ENCODE peak calls at places on chromosomes 2 and 18, in seven cellular contexts. H is Panc1, J is stomach, W is spleen, F is GM23338, E is transverse colon, I is K562. S is an unnamed sample.

GRCh38 chr2:188326669-188327301 is 35.1 kb downstream of the GULP1 start:
- DNase-seq in H (no peak), J (no peak), E (no peak), W (no peak), I (peak), F (no peak), S (no peak)

GRCh38 chr18:21366896-21367295 is 124.9 kb downstream of the GREB1L start:
- DNase-seq in J (no peak), H (no peak), F (peak), I (no peak), W (no peak), E (no peak), S (no peak)

GRCh38 chr2:153595939-153596338 is 117.4 kb upstream of the RPRM start:
- DNase-seq in E (no peak), I (no peak), F (peak), W (no peak), J (peak), H (peak), S (no peak)

GRCh38 chr2:608297-608696 is 68.9 kb downstream of the TMEM18 start:
- DNase-seq in J (no peak), E (no peak), F (no peak), I (no peak), W (no peak), H (no peak), S (no peak)

GRCh38 chr2:11129598-11130449 is 25.4 kb upstream of the SLC66A3 start:
- DNase-seq in E (peak), I (peak), H (no peak), W (peak), J (peak), F (peak), S (peak)

GRCh38 chr2:54750040-54750439 is 26.6 kb downstream of the EML6 start:
- DNase-seq in I (no peak), J (no peak), F (no peak), H (no peak), W (no peak), E (no peak), S (no peak)

GRCh38 chr2:135744761-135745314 is 3.2 kb downstream of the UBXN4 start:
- DNase-seq in F (peak), J (no peak), I (peak), H (no peak), W (peak), E (no peak), S (no peak)

GRCh38 chr18:68520406-68521075 is 194.4 kb downstream of the TMX3 start:
- DNase-seq in H (no peak), F (no peak), I (no peak), W (no peak), E (no peak), J (no peak), S (no peak)

GRCh38 chr2:30428827-30429461 is 18.1 kb upstream of the LCLAT1 start:
- DNase-seq in F (no peak), W (no peak), E (no peak), J (no peak), I (no peak), H (no peak), S (no peak)

GRCh38 chr2:126994340-126994777 is 95.7 kb downstream of the TEX51 start:
- DNase-seq in W (no peak), I (peak), E (no peak), F (no peak), J (no peak), H (no peak), S (no peak)

GRCh38 chr2:231515603-231516002 is 14.6 kb downstream of the NMUR1 start:
- DNase-seq in F (no peak), J (no peak), I (peak), H (no peak), W (no peak), E (no peak), S (no peak)

GRCh38 chr2:78982638-78983330 is 42.7 kb upstream of the REG3G start:
- DNase-seq in J (no peak), I (no peak), E (no peak), H (no peak), W (no peak), F (no peak), S (no peak)

GRCh38 chr2:1641498-1641897 is 102.8 kb downstream of the PXDN start:
- DNase-seq in W (no peak), J (no peak), H (no peak), I (no peak), F (no peak), E (no peak), S (no peak)

GRCh38 chr2:168758970-168759820 is 43.2 kb upstream of the NOSTRIN start:
- DNase-seq in W (no peak), E (no peak), I (peak), H (no peak), F (peak), J (no peak), S (peak)

GRCh38 chr2:125313806-125314205 is 1288.7 kb downstream of the CNTNAP5 start:
- DNase-seq in H (no peak), E (no peak), F (peak), W (peak), J (no peak), I (no peak), S (no peak)

GRCh38 chr18:79068299-79068945 is 772 bp upstream of the ATP9B start:
- DNase-seq in W (peak), I (no peak), F (peak), H (no peak), E (no peak), J (no peak), S (no peak)

GRCh38 chr2:64177315-64177714 is 33.1 kb upstream of the PELI1 start:
- DNase-seq in J (no peak), W (no peak), H (no peak), E (no peak), F (no peak), I (no peak), S (no peak)

GRCh38 chr2:210199186-210199765 is 26.0 kb downstream of the ACADL start:
- DNase-seq in J (no peak), E (no peak), H (no peak), F (peak), W (no peak), I (peak), S (no peak)

GRCh38 chr2:32865399-32866068 is 81.2 kb upstream of the LTBP1 start:
- DNase-seq in H (peak), I (no peak), E (no peak), W (no peak), J (no peak), F (no peak), S (no peak)

GRCh38 chr2:70946832-70947442 is 11.2 kb downstream of the ATP6V1B1 start:
- DNase-seq in E (peak), J (peak), F (peak), H (peak), W (no peak), I (peak), S (no peak)

GRCh38 chr2:185279999-185280398 is 458.6 kb upstream of the FSIP2 start:
- DNase-seq in F (peak), J (no peak), I (no peak), H (no peak), E (no peak), W (no peak), S (no peak)

GRCh38 chr2:176461686-176462376 is 192.6 kb downstream of the MTX2 start:
- DNase-seq in I (no peak), W (no peak), J (no peak), H (no peak), E (no peak), F (no peak), S (no peak)

GRCh38 chr2:9627310-9627709 is 3.5 kb downstream of the YWHAQ start:
- DNase-seq in H (no peak), I (no peak), J (no peak), W (no peak), E (no peak), F (no peak), S (no peak)

GRCh38 chr2:110852541-110853263 is 120.3 kb downstream of the ACOXL start:
- DNase-seq in I (no peak), H (no peak), E (no peak), W (no peak), J (no peak), F (no peak), S (no peak)

GRCh38 chr2:239252433-239253200 is 148.2 kb downstream of the HDAC4 start:
- DNase-seq in J (no peak), W (peak), F (no peak), I (no peak), E (peak), H (no peak), S (no peak)
- TF ChIP-seq POLR2AphosphoS5 in J (no peak), W (peak), F (no peak), I (no peak), E (peak), H (no peak), S (no peak)

GRCh38 chr2:237732790-237733349 is 65.7 kb upstream of the RBM44 start:
- DNase-seq in W (no peak), E (no peak), H (no peak), F (peak), J (no peak), I (no peak), S (peak)

GRCh38 chr2:237732070-237732469 is 66.5 kb upstream of the RBM44 start:
- DNase-seq in W (no peak), E (no peak), I (no peak), H (no peak), J (no peak), F (no peak), S (no peak)

GRCh38 chr2:237735762-237736161 is 62.8 kb upstream of the RBM44 start:
- DNase-seq in W (no peak), H (no peak), J (no peak), F (no peak), I (no peak), E (no peak), S (peak)

GRCh38 chr2:237734905-237735623 is 63.5 kb upstream of the RBM44 start:
- DNase-seq in W (no peak), H (no peak), E (no peak), F (no peak), I (no peak), J (no peak), S (peak)

DNA sequence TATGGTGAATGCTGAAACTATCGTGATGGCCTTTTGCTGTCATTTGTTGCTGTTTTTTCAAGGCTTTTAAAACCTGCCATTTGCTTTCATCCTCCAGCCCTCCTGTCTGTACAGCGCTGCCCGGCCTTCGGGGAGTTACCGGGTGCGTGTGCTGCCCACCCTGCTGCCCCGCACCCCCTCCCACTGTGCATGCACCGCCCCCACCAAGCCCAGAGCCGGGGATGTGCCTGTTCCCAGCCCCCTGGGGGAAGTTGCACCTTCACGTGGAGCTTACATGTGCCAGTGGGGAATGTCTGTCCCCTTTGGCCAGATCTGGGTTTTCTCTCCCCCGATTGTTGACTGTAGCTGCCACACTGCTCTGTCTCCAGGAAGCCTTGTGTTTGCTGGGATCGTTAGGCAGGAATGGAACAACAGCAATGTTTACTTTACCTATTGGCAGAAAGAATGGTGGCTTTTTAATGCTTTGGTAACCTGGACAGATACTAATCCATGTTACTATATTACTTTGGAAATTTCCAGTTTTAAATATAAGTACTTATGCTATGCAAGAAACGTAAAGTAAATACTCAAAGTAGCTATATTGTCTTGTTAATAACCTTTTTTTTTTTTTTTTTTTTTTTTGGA is 64.8 kb upstream of the RBM44 start:
- DNase-seq in W (no peak), J (peak), I (no peak), H (no peak), E (no peak), F (peak), S (peak)
- TF ChIP-seq POLR2AphosphoS5 in W (no peak), J (peak), I (no peak), H (no peak), E (peak), F (no peak), S (peak)

DNA sequence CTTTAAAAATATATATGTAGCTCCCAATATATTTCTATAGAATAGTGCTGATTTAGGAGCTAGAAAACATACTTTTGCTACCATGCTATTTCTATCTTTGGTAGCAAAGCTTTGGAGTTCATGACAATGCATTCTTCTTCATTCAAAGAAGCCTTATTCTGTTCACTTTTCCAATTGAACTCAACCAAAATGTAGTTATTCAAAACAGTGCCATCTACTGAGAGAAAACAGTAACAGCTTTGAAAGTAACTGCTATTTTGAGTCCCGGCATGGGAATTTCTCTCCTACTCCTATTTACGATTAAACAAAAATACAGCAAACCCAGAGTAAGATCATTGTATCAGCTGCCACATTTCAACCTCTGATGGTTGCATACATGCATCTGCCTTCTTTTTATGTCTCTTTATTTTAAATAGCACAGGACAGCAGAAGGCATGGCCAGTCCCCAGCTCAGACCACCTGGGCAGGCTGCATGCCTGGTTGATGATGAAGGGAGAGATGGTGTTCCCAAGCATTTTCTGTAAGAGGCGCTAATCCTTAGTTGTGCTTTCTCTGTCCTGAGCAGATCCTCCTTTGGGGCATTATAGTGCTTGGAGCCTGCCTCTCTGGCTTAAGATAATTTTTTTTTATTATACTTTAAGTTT is 69.7 kb upstream of the SULT1C3 start:
- DNase-seq in F (peak), H (no peak), I (no peak), E (no peak), J (no peak), W (no peak), S (no peak)
- TF ChIP-seq POLR2AphosphoS5 in F (no peak), H (no peak), I (no peak), E (no peak), J (no peak), W (no peak), S (no peak)

GRCh38 chr2:146229513-146230155 is 1615.2 kb upstream of the ACVR2A start:
- DNase-seq in W (no peak), F (no peak), J (no peak), I (no peak), H (no peak), E (no peak), S (no peak)
- TF ChIP-seq POLR2AphosphoS5 in W (no peak), F (no peak), J (no peak), I (no peak), H (no peak), E (no peak), S (no peak)

GRCh38 chr2:239110595-239111048 is 262.7 kb downstream of the TWIST2 start:
- DNase-seq in F (no peak), W (no peak), E (peak), J (no peak), H (no peak), I (no peak), S (no peak)
- TF ChIP-seq POLR2AphosphoS5 in F (no peak), W (no peak), E (peak), J (no peak), H (no peak), I (no peak), S (peak)

GRCh38 chr2:109513230-109513629 is 100.5 kb downstream of the SEPTIN10 start:
- DNase-seq in I (no peak), H (no peak), W (no peak), J (no peak), E (no peak), F (no peak), S (no peak)

GRCh38 chr2:109514857-109515256 is 98.9 kb downstream of the SEPTIN10 start:
- DNase-seq in F (no peak), E (no peak), W (no peak), J (no peak), H (no peak), I (no peak), S (no peak)

GRCh38 chr2:109512076-109512475 is 101.7 kb downstream of the SEPTIN10 start:
- DNase-seq in E (no peak), J (no peak), H (no peak), F (no peak), W (no peak), I (no peak), S (no peak)

GRCh38 chr2:109516445-109517117 is 97.2 kb downstream of the SEPTIN10 start:
- DNase-seq in E (peak), F (peak), I (peak), J (peak), W (no peak), H (no peak), S (no peak)

DNA sequence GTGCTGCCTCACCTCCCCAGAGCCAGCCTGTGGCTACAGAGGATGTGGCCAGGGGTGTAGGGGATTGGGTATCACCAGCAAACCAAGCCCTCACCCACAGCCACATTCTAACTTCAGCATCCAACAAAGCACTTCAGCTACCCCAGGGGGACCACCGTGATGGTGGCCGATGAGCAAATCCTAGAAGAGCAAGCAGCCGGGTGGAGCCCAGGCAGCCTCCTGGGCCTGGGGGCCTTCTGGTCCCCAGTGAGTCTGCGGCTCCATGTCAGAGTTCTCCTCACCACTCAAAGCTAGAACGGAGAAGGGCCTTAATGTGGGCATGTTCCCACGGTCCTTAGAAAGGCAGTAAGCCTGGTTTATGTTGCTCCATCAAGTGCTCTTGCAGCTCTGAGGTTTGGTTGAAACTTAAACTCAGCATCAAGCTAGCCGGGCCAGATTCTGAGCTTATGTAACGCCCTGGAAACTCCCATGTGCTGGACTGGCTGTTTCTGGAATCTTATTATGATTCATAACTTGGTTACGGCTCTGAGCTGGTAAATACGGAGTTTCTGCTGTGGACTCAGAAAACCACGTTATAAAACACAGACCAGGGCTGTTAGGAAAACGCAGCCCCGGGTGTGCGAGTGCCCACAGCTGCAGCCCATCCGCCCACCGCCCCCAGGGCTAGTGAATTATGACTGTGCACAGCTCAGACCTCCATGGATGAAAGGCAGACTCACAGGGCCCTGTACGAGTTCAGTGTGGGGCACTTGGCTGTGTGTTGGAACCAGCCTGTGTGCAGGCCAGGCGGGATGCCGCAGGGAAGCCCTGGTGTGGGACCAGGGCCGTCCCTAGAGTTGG is 99.8 kb downstream of the SEPTIN10 start:
- DNase-seq in F (no peak), I (no peak), E (peak), H (no peak), J (no peak), W (no peak), S (no peak)
- TF ChIP-seq POLR2AphosphoS5 in F (no peak), I (no peak), E (peak), H (no peak), J (peak), W (no peak), S (peak)

S was measured in prostate gland.